ENCODE peak calls at places on chromosome 7, in nine cellular contexts. V is transverse colon, J is tibial nerve, N is lower lobe of right lung, T is heart left ventricle, A is adrenal gland, M is OCI-LY7, Q is cardiac muscle cell, E is SK-N-SH. I is an unnamed sample. For H3K4me1, the result is how much of the 10 kb centered on the place peaks cover.

GRCh38 chr7:2709553-2710165 is 21.7 kb downstream of the AMZ1 start:
- DNase-seq in V (peak), J (peak), N (peak), T (peak), A (peak), M (peak), Q (peak), E (peak), I (peak)

GRCh38 chr7:76260171-76260703 is 42.2 kb upstream of the HSPB1 start:
- DNase-seq in V (no peak), J (no peak), N (no peak), T (no peak), A (no peak), M (peak), Q (peak), E (peak), I (no peak)

GRCh38 chr7:9575716-9576115 is 1142.3 kb downstream of the NXPH1 start:
- DNase-seq in V (no peak), J (no peak), N (no peak), T (no peak), A (no peak), M (no peak), Q (no peak), E (no peak), I (no peak)

GRCh38 chr7:80172387-80172786 is 37.8 kb downstream of the GNAI1 start:
- DNase-seq in V (no peak), J (no peak), N (no peak), T (no peak), A (no peak), M (no peak), Q (no peak), E (no peak), I (no peak)

GRCh38 chr7:76211216-76211615 is 9.5 kb downstream of the SRRM3 start:
- DNase-seq in V (no peak), J (no peak), N (no peak), T (no peak), A (no peak), M (no peak), Q (no peak), E (no peak), I (no peak)

GRCh38 chr7:51366930-51367613 is 50.5 kb upstream of the COBL start:
- DNase-seq in V (peak), J (no peak), N (no peak), T (no peak), A (peak), M (peak), Q (peak), E (peak), I (no peak)

GRCh38 chr7:100444311-100445278 is 8.3 kb upstream of the PPP1R35 start:
- DNase-seq in V (peak), J (no peak), N (no peak), T (no peak), A (peak), M (peak), Q (no peak), E (no peak), I (no peak)

GRCh38 chr7:114799522-114800133 is 122.3 kb upstream of the MDFIC start:
- DNase-seq in V (no peak), J (no peak), N (no peak), T (no peak), A (no peak), M (no peak), Q (no peak), E (no peak), I (no peak)

GRCh38 chr7:120874722-120875121 is 16.8 kb upstream of the TSPAN12 start:
- DNase-seq in V (no peak), J (no peak), N (no peak), T (no peak), A (no peak), M (no peak), Q (no peak), E (no peak), I (no peak)

GRCh38 chr7:92826258-92827004 is 9.9 kb downstream of the CDK6 start:
- DNase-seq in V (no peak), J (no peak), N (no peak), T (no peak), A (no peak), M (no peak), Q (no peak), E (no peak), I (no peak)

GRCh38 chr7:92823042-92823441 is 13.3 kb downstream of the CDK6 start:
- DNase-seq in V (no peak), J (no peak), N (no peak), T (no peak), A (no peak), M (no peak), Q (no peak), E (no peak), I (no peak)

GRCh38 chr7:92824450-92824849 is 11.9 kb downstream of the CDK6 start:
- DNase-seq in V (no peak), J (no peak), N (no peak), T (no peak), A (no peak), M (no peak), Q (no peak), E (no peak), I (no peak)

GRCh38 chr7:92827464-92827863 is 8.9 kb downstream of the CDK6 start:
- DNase-seq in V (no peak), J (no peak), N (no peak), T (no peak), A (peak), M (no peak), Q (peak), E (peak), I (no peak)

GRCh38 chr7:92824901-92825480 is 11.4 kb downstream of the CDK6 start:
- DNase-seq in V (no peak), J (no peak), N (no peak), T (no peak), A (no peak), M (no peak), Q (no peak), E (no peak), I (no peak)
- H3K4me1 ChIP-seq in V (under half), J (under half), N (under half), T (under half), A (half or more), M (under half), Q (under half), E (under half), I (under half)

GRCh38 chr7:85186083-85186520 is 754 bp downstream of the SEMA3D start:
- DNase-seq in V (peak), J (no peak), N (no peak), T (peak), A (peak), M (no peak), Q (peak), E (peak), I (peak)
- H3K27ac ChIP-seq in V (peak), J (peak), N (peak), T (no peak), A (peak), M (no peak), Q (no peak), E (peak), I (no peak)

GRCh38 chr7:144027070-144027469 is 21.7 kb upstream of the OR2A5 start:
- DNase-seq in V (no peak), J (no peak), N (no peak), T (no peak), A (no peak), M (no peak), Q (peak), E (peak), I (no peak)
- TF ChIP-seq CTCF in V (peak), J (peak), N (peak), T (peak), A (peak), M (peak), Q (peak), E (peak), I (peak)

DNA sequence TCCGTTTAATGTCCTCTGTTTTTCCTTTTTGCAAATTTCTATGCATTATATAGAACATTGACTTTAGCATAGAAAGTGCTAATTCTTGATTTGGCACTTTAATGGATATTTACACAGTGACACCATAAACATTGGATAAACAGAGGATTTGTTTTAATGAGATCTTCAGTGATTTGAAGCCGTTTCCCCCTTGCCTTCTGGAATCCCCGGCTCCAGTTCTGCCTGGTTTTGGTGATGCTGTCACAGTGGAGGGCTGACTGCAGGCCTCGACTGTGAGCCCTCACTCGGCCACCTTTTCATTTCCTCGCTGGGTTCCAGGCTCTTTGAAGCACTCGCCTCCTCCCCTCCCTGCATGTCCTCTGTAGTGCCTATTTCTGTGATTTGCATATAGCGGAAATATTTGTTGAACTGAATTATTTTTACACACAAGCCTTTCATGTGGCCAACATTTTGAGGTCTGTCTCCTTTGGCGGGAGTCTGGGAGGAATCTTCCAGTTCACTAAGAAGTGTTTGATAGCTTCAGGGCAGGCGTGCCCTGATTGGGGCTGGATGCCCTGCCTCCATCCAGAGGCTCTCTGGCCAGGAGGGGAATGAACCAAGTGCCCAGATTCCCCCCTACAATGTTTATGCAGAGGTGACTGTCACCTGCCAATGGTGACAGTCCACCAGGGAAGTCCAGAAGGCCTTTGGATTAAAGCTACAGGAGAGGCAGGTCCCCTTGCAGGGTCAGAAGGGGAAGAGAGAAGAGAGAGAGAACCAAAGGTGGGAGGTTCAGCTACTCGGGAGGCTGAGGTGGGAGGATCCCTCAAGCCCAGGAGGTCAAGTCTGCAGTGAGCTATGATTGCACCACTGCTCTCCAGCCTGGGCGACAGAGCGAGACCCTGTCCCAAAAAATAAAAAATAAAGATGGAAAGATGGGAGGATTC is 67.5 kb downstream of the CUX1 start:
- DNase-seq in V (no peak), J (no peak), N (no peak), T (no peak), A (no peak), M (peak), Q (no peak), E (no peak), I (no peak)
- H3K4me1 ChIP-seq in V (half or more), J (under half), N (half or more), T (under half), A (under half), M (half or more), Q (under half), E (under half), I (half or more)

GRCh38 chr7:34165927-34166550 is 260.7 kb downstream of the BMPER start:
- DNase-seq in V (no peak), J (no peak), N (no peak), T (no peak), A (no peak), M (peak), Q (peak), E (peak), I (no peak)
- H3K27ac ChIP-seq in V (no peak), J (no peak), N (no peak), T (no peak), A (no peak), M (no peak), Q (no peak), E (no peak), I (peak)

GRCh38 chr7:93463764-93464163 is 110.8 kb downstream of the CALCR start:
- DNase-seq in V (no peak), J (no peak), N (no peak), T (no peak), A (no peak), M (no peak), Q (no peak), E (no peak), I (no peak)

DNA sequence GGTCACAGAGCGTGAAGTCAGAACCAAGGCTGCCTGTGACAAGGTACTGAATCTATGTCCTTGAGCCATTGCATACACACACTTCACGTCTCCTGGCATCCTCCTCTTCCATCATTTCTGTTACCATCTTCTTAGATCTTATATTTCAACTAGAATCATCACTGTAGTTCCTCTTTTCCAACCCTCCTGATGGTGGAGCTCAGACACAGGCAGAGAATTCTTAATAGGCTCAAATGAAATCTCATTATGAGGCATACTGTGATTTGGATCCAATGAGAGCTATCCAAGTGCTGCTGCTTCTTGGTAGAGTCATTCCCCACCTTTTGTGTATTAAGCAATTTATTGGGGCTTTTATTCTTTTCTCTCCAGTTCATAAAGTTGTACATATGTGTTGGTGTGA is 113.2 kb downstream of the CALCR start:
- DNase-seq in V (no peak), J (no peak), N (no peak), T (no peak), A (no peak), M (no peak), Q (no peak), E (no peak), I (no peak)
- TF ChIP-seq CTCF in V (no peak), J (peak), N (no peak), T (no peak), A (no peak), M (peak), Q (no peak), E (peak), I (no peak)

DNA sequence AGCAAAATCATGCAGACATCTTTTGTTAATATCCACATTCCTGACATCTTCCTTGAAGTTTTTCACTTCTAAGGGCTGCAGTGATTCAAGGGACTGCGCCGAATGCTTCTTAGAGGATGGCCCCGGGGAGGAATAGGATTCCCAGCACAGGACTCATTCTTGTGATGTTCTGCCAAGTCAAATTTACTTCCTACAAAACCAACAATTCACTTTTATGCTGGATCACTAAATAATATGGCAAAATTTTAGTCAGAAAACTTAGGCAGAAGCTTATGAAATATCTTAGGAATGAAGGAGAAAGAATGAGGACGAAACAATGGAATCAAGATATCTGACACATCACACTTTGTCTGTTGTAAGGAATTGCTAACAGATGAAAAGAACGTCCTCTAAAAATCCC is 151.6 kb downstream of the JAZF1 start:
- DNase-seq in V (no peak), J (no peak), N (no peak), T (no peak), A (no peak), M (no peak), Q (no peak), E (no peak), I (no peak)
- H3K4me1 ChIP-seq in V (under half), J (under half), N (under half), T (under half), A (under half), M (under half), Q (under half), E (under half), I (under half)

I was measured in psoas muscle.